ENCODE peak calls at places on chromosomes 16 and 17, in eight cellular contexts. R is T1000; Z is activated CD8-positive, alpha-beta memory T cell treated with anti-CD3 and anti-CD28 coated beads, Interleukin-2, amount 10 ng/mL, durations not matched to agents 7 days and 5 days; H is AG09309; A is activated CD4-positive, alpha-beta T cell treated with anti-CD3 and anti-CD28 coated beads, Interleukin-2, amount 50 U/mL, for 4 hours; F is tibial artery; X is mucosa of descending colon; Y is occipital lobe. T is an unnamed sample.

GRCh38 chr17:18043491-18043890 is 4.3 kb downstream of the GID4 start:
- DNase-seq in X (no peak), F (no peak), R (no peak), H (no peak), A (no peak), Z (no peak), Y (no peak), T (no peak)

GRCh38 chr16:56493131-56493530 is 26.7 kb downstream of the BBS2 start:
- DNase-seq in F (no peak), Y (no peak), Z (no peak), H (no peak), X (no peak), R (no peak), A (no peak), T (no peak)

GRCh38 chr16:55703003-55704001 is 47.5 kb downstream of the SLC6A2 start:
- DNase-seq in F (no peak), R (no peak), Z (peak; percentile 50), X (no peak), H (peak; percentile 21), A (no peak), Y (no peak), T (no peak)

GRCh38 chr17:14428640-14429029 is 127.8 kb downstream of the HS3ST3B1 start:
- DNase-seq in A (no peak), X (no peak), Y (no peak), R (no peak), H (no peak), F (no peak), Z (peak; percentile 60), T (no peak)

GRCh38 chr17:78759203-78759968 is 22.7 kb downstream of the CYTH1 start:
- DNase-seq in F (no peak), Z (peak; percentile 84), X (peak; percentile 86), R (no peak), Y (no peak), H (no peak), A (peak; percentile 58), T (peak; percentile 53)

GRCh38 chr16:3095869-3096268 is 3.2 kb downstream of the ZSCAN10 start:
- DNase-seq in X (peak; percentile 63), Z (peak; percentile 89), R (no peak), Y (no peak), F (no peak), H (no peak), A (no peak), T (peak; percentile 37)

GRCh38 chr16:74695450-74696422 is 4.9 kb downstream of the MLKL start:
- DNase-seq in Z (peak; percentile 84), X (peak; percentile 79), R (peak; percentile 55), Y (peak; percentile 72), H (peak; percentile 70), F (peak; percentile 89), A (peak; percentile 33), T (peak; percentile 28)

GRCh38 chr17:11340798-11341197 is 99.8 kb downstream of the SHISA6 start:
- DNase-seq in X (no peak), H (no peak), Y (no peak), A (no peak), F (no peak), R (no peak), Z (no peak), T (no peak)

GRCh38 chr17:7816926-7817642 is 16.9 kb upstream of the KDM6B start:
- DNase-seq in Y (no peak), F (no peak), A (no peak), R (no peak), H (no peak), Z (no peak), X (no peak), T (no peak)

GRCh38 chr16:75068075-75068474 is 48.5 kb downstream of the LDHD start:
- DNase-seq in A (no peak), Z (no peak), F (no peak), Y (no peak), H (no peak), X (no peak), R (no peak), T (no peak)

GRCh38 chr17:10081571-10082169 is 116.7 kb downstream of the GAS7 start:
- DNase-seq in F (peak; percentile 7), Z (no peak), A (no peak), H (no peak), Y (no peak), X (no peak), R (no peak), T (no peak)

GRCh38 chr17:56416682-56417351 is 176.7 kb upstream of the NOG start:
- DNase-seq in F (no peak), X (no peak), R (no peak), Z (no peak), Y (no peak), A (no peak), H (no peak), T (no peak)

GRCh38 chr17:49882434-49882833 is 34.6 kb upstream of the TAC4 start:
- DNase-seq in R (no peak), H (no peak), Z (no peak), X (no peak), Y (no peak), A (no peak), F (no peak), T (no peak)

GRCh38 chr16:52293209-52293608 is 253.7 kb downstream of the TOX3 start:
- DNase-seq in Z (no peak), R (no peak), X (no peak), Y (no peak), F (no peak), H (no peak), A (no peak), T (no peak)

GRCh38 chr16:72270531-72270930 is 98.6 kb upstream of the PMFBP1 start:
- DNase-seq in A (no peak), H (no peak), X (no peak), Z (no peak), F (no peak), Y (no peak), R (no peak), T (no peak)

GRCh38 chr17:12231027-12231682 is 210.5 kb downstream of the MAP2K4 start:
- DNase-seq in F (no peak), X (no peak), H (no peak), Y (no peak), Z (no peak), A (no peak), R (no peak), T (no peak)